ENCODE peak calls at places on chromosomes 6 and 20, in four cellular contexts. R is anterior cingulate cortex, T is PC-9, D is H4. F is an unnamed sample.
A peak's percentile ranks its signal among the peaks of the same experiment; 100 is the strongest.

GRCh38 chr6:37483502-37483901 is 16.2 kb downstream of the CCDC167 start:
- DNase-seq in R (no peak), T (no peak), D (no peak), F (no peak)

GRCh38 chr6:10719386-10720228 is 3.3 kb upstream of the TMEM14C start:
- DNase-seq in R (no peak), T (peak; percentile 69), D (no peak), F (no peak)

GRCh38 chr6:117506180-117506835 is 23.8 kb downstream of the DCBLD1 start:
- DNase-seq in R (no peak), T (no peak), D (no peak), F (peak; percentile 60)

GRCh38 chr6:95431637-95432228 is 145.6 kb upstream of the MANEA start:
- DNase-seq in R (no peak), T (peak; percentile 38), D (peak; percentile 5), F (peak; percentile 34)

GRCh38 chr6:6878921-6879585 is 228.7 kb upstream of the RREB1 start:
- DNase-seq in R (no peak), T (no peak), D (no peak), F (no peak)

GRCh38 chr6:63792846-63793245 is 157.2 kb downstream of the PHF3 start:
- DNase-seq in R (no peak), T (no peak), D (no peak), F (no peak)

GRCh38 chr20:58550661-58551060 is 35.5 kb upstream of the APCDD1L start:
- DNase-seq in R (no peak), T (peak; percentile 21), D (peak; percentile 84), F (peak; percentile 61)

GRCh38 chr20:38920851-38921250 is 5.4 kb upstream of the FAM83D start:
- DNase-seq in R (no peak), T (peak; percentile 26), D (no peak), F (no peak)

GRCh38 chr6:108029226-108029921 is 45.2 kb downstream of the OSTM1 start:
- DNase-seq in R (no peak), T (no peak), D (no peak), F (no peak)

GRCh38 chr6:44681782-44682181 is 294.3 kb downstream of the CDC5L start:
- DNase-seq in R (no peak), T (no peak), D (no peak), F (no peak)

GRCh38 chr6:25085761-25086160 is 150.0 kb upstream of the RIPOR2 start:
- DNase-seq in R (no peak), T (no peak), D (no peak), F (no peak)

GRCh38 chr6:89965441-89966249 is 71.4 kb downstream of the GJA10 start:
- DNase-seq in R (no peak), T (no peak), D (no peak), F (no peak)

GRCh38 chr6:37137201-37137880 is 32.6 kb upstream of the PIM1 start:
- DNase-seq in R (no peak), T (peak; percentile 98), D (peak; percentile 96), F (peak; percentile 98)

GRCh38 chr6:130191376-130191702 is 31.4 kb downstream of the SAMD3 start:
- DNase-seq in R (no peak), T (no peak), D (no peak), F (no peak)

GRCh38 chr6:143325379-143326140 is 124.9 kb downstream of the ADAT2 start:
- DNase-seq in R (no peak), T (peak; percentile 64), D (no peak), F (no peak)

GRCh38 chr6:43907312-43907711 is 137.3 kb downstream of the VEGFA start:
- DNase-seq in R (no peak), T (no peak), D (no peak), F (no peak)

GRCh38 chr6:157217894-157218370 is 105.4 kb downstream of the TMEM242 start:
- DNase-seq in R (no peak), T (no peak), D (no peak), F (no peak)

GRCh38 chr6:24856954-24857670 is 58.4 kb upstream of the ARMH2 start:
- DNase-seq in R (no peak), T (no peak), D (no peak), F (no peak)

GRCh38 chr6:43616728-43617472 is 12.2 kb downstream of the GTPBP2 start:
- DNase-seq in R (no peak), T (no peak), D (no peak), F (no peak)

GRCh38 chr20:13221673-13222318 is 722 bp downstream of the ISM1 start:
- DNase-seq in R (peak; percentile 4), T (peak; percentile 43), D (peak; percentile 48), F (peak; percentile 5)

GRCh38 chr20:45408646-45409213 is 641 bp downstream of the DBNDD2 start:
- DNase-seq in R (peak; percentile 22), T (no peak), D (no peak), F (no peak)

GRCh38 chr6:408599-409102 is 17.1 kb downstream of the IRF4 start:
- DNase-seq in R (no peak), T (no peak), D (peak; percentile 73), F (no peak)

GRCh38 chr6:1130692-1131091 is 181.2 kb upstream of the FOXQ1 start:
- DNase-seq in R (no peak), T (no peak), D (no peak), F (no peak)

GRCh38 chr20:23971320-23971719 is 17.3 kb downstream of the GGTLC1 start:
- DNase-seq in R (no peak), T (no peak), D (no peak), F (no peak)

GRCh38 chr6:106450645-106451044 is 90.1 kb downstream of the CRYBG1 start:
- DNase-seq in R (no peak), T (no peak), D (no peak), F (no peak)

GRCh38 chr6:74115674-74116073 is 419.7 kb downstream of the CD109 start:
- DNase-seq in R (no peak), T (no peak), D (peak; percentile 40), F (no peak)

GRCh38 chr6:89483111-89483720 is 50.3 kb downstream of the ANKRD6 start:
- DNase-seq in R (no peak), T (no peak), D (no peak), F (no peak)

GRCh38 chr6:32968770-32969684 is 633 bp downstream of the BRD2 start:
- DNase-seq in R (peak; percentile 89), T (peak; percentile 79), D (peak; percentile 78), F (peak; percentile 60)

GRCh38 chr6:2942916-2943563 is 28.3 kb downstream of the SERPINB6 start:
- DNase-seq in R (no peak), T (no peak), D (no peak), F (no peak)

GRCh38 chr20:53935353-53936084 is 134.9 kb downstream of the BCAS1 start:
- DNase-seq in R (no peak), T (no peak), D (peak; percentile 26), F (no peak)

GRCh38 chr6:22929228-22929627 is 359.9 kb downstream of the HDGFL1 start:
- DNase-seq in R (no peak), T (no peak), D (no peak), F (no peak)

GRCh38 chr20:57941121-57941522 is 231.3 kb upstream of the PMEPA1 start:
- DNase-seq in R (no peak), T (no peak), D (no peak), F (no peak)